ENCODE peak calls at places on chromosomes 5 and 9, in four cellular contexts. F is mammary epithelial cell, Y is HCT116, O is cardiac muscle cell. H is an unnamed sample.

GRCh38 chr5:19555436-19555835 is 432.6 kb downstream of the CDH18 start:
- DNase-seq in F (no peak), Y (no peak), O (no peak), H (no peak)

GRCh38 chr5:126656397-126657007 is 55.8 kb downstream of the PHAX start:
- DNase-seq in F (no peak), Y (peak; percentile 31), O (peak; percentile 61), H (peak; percentile 13)

GRCh38 chr5:946720-947625 is 54.3 kb downstream of the TRIP13 start:
- DNase-seq in F (no peak), Y (no peak), O (no peak), H (no peak)

GRCh38 chr5:95725071-95725820 is 5.9 kb upstream of the RHOBTB3 start:
- DNase-seq in F (no peak), Y (no peak), O (no peak), H (no peak)

GRCh38 chr9:76137941-76138340 is 247.5 kb downstream of the PCSK5 start:
- DNase-seq in F (no peak), Y (no peak), O (no peak), H (no peak)

GRCh38 chr5:158039911-158040347 is 181.0 kb upstream of the CLINT1 start:
- DNase-seq in F (peak; percentile 11), Y (no peak), O (no peak), H (no peak)

GRCh38 chr5:140175367-140176027 is 509 bp downstream of the CYSTM1 start:
- DNase-seq in F (peak; percentile 40), Y (no peak), O (peak; percentile 87), H (peak; percentile 68)

GRCh38 chr5:69367697-69368279 is 1.5 kb downstream of the AK6 start:
- DNase-seq in F (no peak), Y (no peak), O (no peak), H (no peak)

GRCh38 chr9:36677611-36678010 is 104.9 kb downstream of the MELK start:
- DNase-seq in F (no peak), Y (no peak), O (no peak), H (no peak)

GRCh38 chr5:68450245-68450852 is 234.8 kb downstream of the PIK3R1 start:
- DNase-seq in F (peak; percentile 73), Y (no peak), O (no peak), H (no peak)

GRCh38 chr5:168006473-168007130 is 284.8 kb upstream of the WWC1 start:
- DNase-seq in F (no peak), Y (no peak), O (no peak), H (no peak)

GRCh38 chr9:129566563-129567266 is 54.2 kb downstream of the C9orf50 start:
- DNase-seq in F (no peak), Y (no peak), O (no peak), H (no peak)

GRCh38 chr5:43514471-43514815 is 505 bp downstream of the C5orf34 start:
- DNase-seq in F (peak; percentile 72), Y (no peak), O (no peak), H (no peak)

GRCh38 chr5:55232985-55233928 is at the start of gene CCNO:
- DNase-seq in F (peak; percentile 90), Y (peak; percentile 70), O (peak; percentile 90), H (peak; percentile 54)

GRCh38 chr9:17936365-17936764 is 357.5 kb downstream of the SH3GL2 start:
- DNase-seq in F (no peak), Y (no peak), O (no peak), H (no peak)

GRCh38 chr9:127786773-127787123 is 914 bp downstream of the CDK9 start:
- DNase-seq in F (no peak), Y (no peak), O (no peak), H (no peak)

GRCh38 chr9:127791085-127791484 is 5.3 kb downstream of the CDK9 start:
- DNase-seq in F (no peak), Y (no peak), O (no peak), H (no peak)

GRCh38 chr9:127788337-127789011 is 2.6 kb downstream of the CDK9 start:
- DNase-seq in F (peak; percentile 46), Y (no peak), O (no peak), H (peak; percentile 65)

GRCh38 chr9:127790094-127790855 is 4.4 kb downstream of the CDK9 start:
- DNase-seq in F (no peak), Y (no peak), O (no peak), H (no peak)

GRCh38 chr9:127789179-127789578 is 3.3 kb downstream of the CDK9 start:
- DNase-seq in F (no peak), Y (no peak), O (no peak), H (no peak)
- H3K4me1 ChIP-seq in F (peaks cover 16% of the 10 kb centered on the region), Y (peaks cover 14% of the 10 kb centered on the region), O (peaks cover 4% of the 10 kb centered on the region), H (peaks cover 26% of the 10 kb centered on the region)

GRCh38 chr9:137550958-137551655 is 572 bp upstream of the MRPL41 start:
- DNase-seq in F (peak; percentile 52), Y (peak; percentile 52), O (peak; percentile 94), H (peak; percentile 47)
- H3K4me1 ChIP-seq in F (peaks cover 16% of the 10 kb centered on the region), Y (peaks cover 22% of the 10 kb centered on the region), O (peaks cover 6% of the 10 kb centered on the region), H (no peaks in the 10 kb centered on the region)

GRCh38 chr5:36950586-36951457 is 74.3 kb downstream of the NIPBL start:
- DNase-seq in F (peak; percentile 63), Y (no peak), O (no peak), H (no peak)
- H3K4me1 ChIP-seq in F (peaks cover 29% of the 10 kb centered on the region), Y (peaks cover 13% of the 10 kb centered on the region), O (peaks cover 14% of the 10 kb centered on the region), H (peaks cover 18% of the 10 kb centered on the region)

GRCh38 chr5:143338658-143339366 is 64.7 kb downstream of the NR3C1 start:
- DNase-seq in F (peak; percentile 72), Y (no peak), O (no peak), H (no peak)

GRCh38 chr5:143342607-143343006 is 60.9 kb downstream of the NR3C1 start:
- DNase-seq in F (no peak), Y (no peak), O (no peak), H (no peak)

GRCh38 chr5:143343042-143343441 is 60.4 kb downstream of the NR3C1 start:
- DNase-seq in F (no peak), Y (no peak), O (no peak), H (no peak)

GRCh38 chr5:143340891-143341685 is 62.4 kb downstream of the NR3C1 start:
- DNase-seq in F (no peak), Y (no peak), O (no peak), H (no peak)

DNA sequence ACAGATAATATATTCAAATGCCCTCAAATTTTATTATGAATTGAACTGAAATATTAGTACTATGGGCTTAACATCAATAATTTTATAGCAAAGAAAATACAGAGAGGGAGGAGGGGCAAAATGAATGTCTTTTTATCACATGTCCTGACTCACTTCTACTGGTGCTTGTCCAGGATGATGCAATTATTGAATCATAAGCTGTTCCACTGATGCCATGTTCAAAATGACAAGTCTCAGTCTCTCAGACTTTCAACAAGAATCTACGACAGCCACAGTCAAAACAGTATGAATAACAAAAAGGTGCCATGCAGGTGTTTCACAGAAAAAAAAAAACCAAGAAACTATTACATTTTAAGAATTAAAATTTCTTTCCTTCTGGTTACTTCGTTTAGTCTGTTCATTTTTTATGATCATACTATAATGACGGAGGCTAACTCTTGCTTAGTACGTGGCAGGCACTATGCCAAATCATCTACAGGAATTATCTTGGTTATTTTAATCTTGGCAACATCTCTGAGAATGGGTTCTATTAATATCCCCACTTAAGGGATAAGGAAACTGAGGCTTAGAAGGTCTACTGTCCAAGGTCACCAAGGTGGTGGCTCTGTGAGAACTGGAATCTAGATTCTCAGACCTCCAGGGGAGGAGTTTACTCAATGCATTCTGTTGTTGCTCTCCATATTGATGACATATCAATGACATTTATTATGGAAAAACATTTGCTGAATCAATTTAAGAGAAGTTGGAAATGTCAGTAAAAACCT is 61.5 kb downstream of the NR3C1 start:
- DNase-seq in F (peak; percentile 73), Y (peak; percentile 21), O (no peak), H (no peak)
- H3K4me1 ChIP-seq in F (peaks cover 19% of the 10 kb centered on the region), Y (no peaks in the 10 kb centered on the region), O (no peaks in the 10 kb centered on the region), H (peaks cover 6% of the 10 kb centered on the region)

DNA sequence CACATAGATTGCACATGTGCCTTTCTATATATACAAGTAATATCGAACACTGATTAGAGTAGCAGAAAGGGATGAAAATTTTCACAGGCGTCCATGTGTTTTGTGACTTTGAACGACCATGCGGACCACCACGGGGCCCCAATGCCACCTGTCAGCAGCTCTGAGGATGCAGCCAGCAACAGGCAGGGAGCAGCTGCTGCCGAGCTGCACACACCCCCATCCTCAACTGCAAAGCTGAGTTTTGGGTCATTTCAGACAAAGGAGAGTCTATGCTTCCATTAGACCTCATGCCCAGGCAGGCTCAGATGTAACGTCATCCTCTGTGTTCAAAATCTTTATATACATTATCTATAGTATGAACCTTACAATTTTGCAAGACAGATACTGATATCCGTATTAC is 503.8 kb downstream of the IRX1 start:
- DNase-seq in F (no peak), Y (no peak), O (no peak), H (no peak)
- H3K4me1 ChIP-seq in F (peaks cover 5% of the 10 kb centered on the region), Y (no peaks in the 10 kb centered on the region), O (peaks cover 48% of the 10 kb centered on the region), H (no peaks in the 10 kb centered on the region)

GRCh38 chr9:21585756-21586752 is 103.9 kb upstream of the IFNE start:
- DNase-seq in F (no peak), Y (no peak), O (no peak), H (no peak)
- H3K4me1 ChIP-seq in F (peaks cover 17% of the 10 kb centered on the region), Y (peaks cover 99% of the 10 kb centered on the region), O (no peaks in the 10 kb centered on the region), H (peaks cover 7% of the 10 kb centered on the region)

DNA sequence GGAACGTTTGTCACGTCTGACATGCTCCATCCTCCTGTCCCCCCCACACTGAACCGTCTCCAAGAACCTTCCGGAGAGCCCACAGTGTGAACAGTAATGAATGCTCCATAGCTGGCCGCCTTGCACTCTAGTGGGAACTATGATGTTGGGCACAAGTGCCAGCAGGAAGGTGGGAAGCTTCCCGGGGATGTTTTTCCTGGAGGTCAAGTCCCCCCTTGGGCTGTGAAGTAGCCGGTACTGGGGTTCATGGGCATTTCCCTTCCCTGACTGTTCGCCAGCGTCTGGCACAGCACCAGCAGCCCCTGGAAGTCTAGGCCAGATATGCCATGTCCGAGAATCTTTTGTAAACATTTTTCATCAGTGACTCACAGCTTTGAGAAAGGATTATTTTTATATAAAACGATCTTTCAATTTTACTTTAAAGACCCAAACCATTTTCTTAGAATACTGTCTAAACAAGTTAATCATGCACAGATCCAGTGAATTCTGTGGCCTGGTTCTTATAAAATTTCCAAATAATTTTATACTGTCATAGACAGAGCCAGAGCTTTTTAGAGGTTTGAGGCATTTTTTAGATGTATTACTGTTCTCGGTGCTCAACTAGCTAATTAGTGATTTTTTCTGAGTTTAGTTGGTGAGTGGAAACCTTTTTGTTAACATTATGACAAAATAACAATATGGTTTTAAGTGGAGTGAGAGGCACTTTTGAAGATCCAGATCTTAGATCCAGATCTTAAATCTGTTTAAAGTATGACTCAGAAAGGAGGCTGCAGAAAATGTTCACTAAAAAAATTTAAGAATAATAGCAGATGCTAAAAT is 11.6 kb downstream of the ABL1 start:
- DNase-seq in F (peak; percentile 54), Y (no peak), O (no peak), H (no peak)
- H3K4me1 ChIP-seq in F (peaks cover 35% of the 10 kb centered on the region), Y (peaks cover 41% of the 10 kb centered on the region), O (peaks cover 22% of the 10 kb centered on the region), H (no peaks in the 10 kb centered on the region)

DNA sequence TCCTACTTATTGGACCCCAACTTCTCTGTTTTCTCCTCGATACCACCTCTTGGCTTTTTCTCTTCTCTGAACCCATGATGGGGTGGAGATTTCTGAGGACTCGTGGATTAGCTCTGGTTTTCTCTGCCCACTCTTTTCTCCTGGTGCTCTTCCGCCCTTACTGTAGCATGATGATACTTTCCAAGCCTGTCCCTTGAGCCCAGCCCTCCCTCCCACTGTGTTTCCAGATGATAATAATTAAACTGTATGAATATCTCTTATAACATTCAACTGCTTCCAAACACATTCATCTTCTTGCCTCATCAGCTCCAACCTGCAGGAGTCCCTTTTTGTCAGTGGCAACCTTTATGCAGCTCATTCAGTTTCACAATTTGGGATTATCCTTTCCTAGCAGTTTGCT is 494.2 kb upstream of the KLF4 start:
- DNase-seq in F (no peak), Y (no peak), O (no peak), H (no peak)
- H3K4me1 ChIP-seq in F (peaks cover 9% of the 10 kb centered on the region), Y (peaks cover 4% of the 10 kb centered on the region), O (no peaks in the 10 kb centered on the region), H (no peaks in the 10 kb centered on the region)

H was measured in naive thymus-derived CD4-positive, alpha-beta T cell.